ENCODE peak calls at places on chromosomes 5 and 9, in seven cellular contexts. K is GM23248; N is SJSA1; J is effector memory CD4-positive, alpha-beta T cell; P is H7; O is hepatocyte; C is tibial nerve. F is an unnamed sample.

GRCh38 chr9:87116492-87116891 is 169.2 kb upstream of the GAS1 start:
- DNase-seq in P (peak), K (no peak), C (no peak), O (no peak), J (no peak), N (no peak), F (no peak)

GRCh38 chr9:118929317-118929716 is 439.9 kb downstream of the BRINP1 start:
- DNase-seq in N (no peak), C (no peak), K (peak), J (no peak), P (no peak), O (no peak), F (peak)

GRCh38 chr5:135024956-135025729 is 8.9 kb downstream of the PITX1 start:
- DNase-seq in C (no peak), P (no peak), K (no peak), N (no peak), O (no peak), J (no peak), F (no peak)

GRCh38 chr5:36631161-36631560 is 24.8 kb downstream of the SLC1A3 start:
- DNase-seq in N (no peak), O (no peak), J (no peak), K (no peak), P (no peak), C (no peak), F (no peak)

GRCh38 chr5:45643051-45643450 is 53.1 kb downstream of the HCN1 start:
- DNase-seq in P (no peak), O (no peak), C (no peak), J (no peak), K (no peak), N (no peak), F (no peak)

GRCh38 chr9:85064811-85065371 is 395.4 kb downstream of the NTRK2 start:
- DNase-seq in O (no peak), K (no peak), C (no peak), P (no peak), N (no peak), J (no peak), F (peak)

GRCh38 chr5:55364537-55365055 is 56.8 kb downstream of the MTREX start:
- DNase-seq in J (no peak), O (no peak), C (no peak), K (no peak), N (no peak), P (no peak), F (no peak)

GRCh38 chr5:36060516-36060885 is 6.2 kb downstream of the UGT3A2 start:
- DNase-seq in J (no peak), C (no peak), O (no peak), N (peak), K (peak), P (no peak), F (no peak)

GRCh38 chr9:32351845-32352244 is 32.6 kb upstream of the ACO1 start:
- DNase-seq in N (no peak), O (no peak), J (no peak), K (peak), P (no peak), C (no peak), F (no peak)

GRCh38 chr5:139148306-139148705 is 49.9 kb downstream of the SIL1 start:
- DNase-seq in P (no peak), O (no peak), K (no peak), J (no peak), N (no peak), C (no peak), F (no peak)

GRCh38 chr9:129276486-129277260 is 98.6 kb upstream of the IER5L start:
- DNase-seq in C (no peak), K (no peak), J (no peak), N (no peak), P (peak), O (no peak), F (no peak)

GRCh38 chr9:16721972-16722371 is 148.5 kb downstream of the BNC2 start:
- DNase-seq in J (no peak), C (peak), N (peak), K (peak), P (no peak), O (peak), F (no peak)

GRCh38 chr5:17895296-17896058 is 261.2 kb downstream of the TAF11L14 start:
- DNase-seq in P (no peak), J (no peak), C (no peak), N (no peak), O (no peak), K (peak), F (no peak)

GRCh38 chr9:93654351-93654961 is 78.1 kb downstream of the PHF2 start:
- DNase-seq in K (no peak), P (no peak), C (no peak), J (no peak), O (no peak), N (no peak), F (no peak)

GRCh38 chr5:170144286-170145023 is 38.8 kb downstream of the FOXI1 start:
- DNase-seq in K (no peak), P (no peak), N (no peak), J (no peak), C (no peak), O (no peak), F (no peak)

GRCh38 chr5:143431789-143432188 is 28.3 kb upstream of the NR3C1 start:
- DNase-seq in O (no peak), P (no peak), C (no peak), K (no peak), N (no peak), J (no peak), F (no peak)

GRCh38 chr5:6573651-6574101 is 59.2 kb downstream of the NSUN2 start:
- DNase-seq in N (no peak), K (no peak), J (no peak), C (no peak), O (no peak), P (peak), F (no peak)

GRCh38 chr5:124580925-124581821 is 165.3 kb downstream of the ZNF608 start:
- DNase-seq in O (peak), J (no peak), K (no peak), C (no peak), P (peak), N (no peak), F (no peak)

GRCh38 chr5:20974423-20974822 is 986.4 kb upstream of the CDH18 start:
- DNase-seq in O (no peak), N (no peak), P (no peak), J (no peak), C (no peak), K (no peak), F (no peak)

GRCh38 chr9:24479696-24480095 is 66.0 kb downstream of the IZUMO3 start:
- DNase-seq in K (no peak), P (no peak), C (no peak), J (no peak), O (no peak), N (no peak), F (no peak)

GRCh38 chr9:2859776-2860379 is 16.0 kb upstream of the PUM3 start:
- DNase-seq in J (no peak), C (no peak), P (peak), O (peak), K (peak), N (no peak), F (no peak)

GRCh38 chr5:119328753-119329602 is 26.8 kb upstream of the TNFAIP8 start:
- DNase-seq in P (no peak), K (peak), J (peak), C (no peak), O (peak), N (peak), F (no peak)

GRCh38 chr5:165631235-165631634 is 2125.8 kb downstream of the MAT2B start:
- DNase-seq in O (no peak), N (no peak), P (no peak), J (no peak), C (no peak), K (no peak), F (no peak)

GRCh38 chr5:32651638-32652037 is 59.5 kb upstream of the NPR3 start:
- DNase-seq in J (no peak), K (no peak), N (no peak), C (no peak), O (no peak), P (no peak), F (no peak)

GRCh38 chr9:105413486-105414068 is 34.3 kb upstream of the FSD1L start:
- DNase-seq in K (peak), C (no peak), O (peak), N (peak), P (peak), J (no peak), F (no peak)

GRCh38 chr9:4489562-4489918 is 728 bp upstream of the SLC1A1 start:
- DNase-seq in C (no peak), P (peak), J (no peak), K (peak), O (peak), N (no peak), F (no peak)

GRCh38 chr5:169085656-169086055 is 215.3 kb downstream of the SLIT3 start:
- DNase-seq in P (no peak), K (peak), J (no peak), N (no peak), O (no peak), C (no peak), F (no peak)

GRCh38 chr5:116536279-116537161 is 38.1 kb downstream of the SEMA6A start:
- DNase-seq in K (no peak), P (no peak), N (no peak), O (peak), J (no peak), C (no peak), F (no peak)
- H3K4me3 ChIP-seq in K (no peak), P (no peak), N (no peak), O (no peak), J (no peak), C (no peak), F (peak)

GRCh38 chr5:109407913-109408312 is 1.9 kb downstream of the PJA2 start:
- DNase-seq in C (no peak), P (no peak), O (no peak), K (peak), J (no peak), N (peak), F (no peak)
- H3K4me3 ChIP-seq in C (peak), P (no peak), O (peak), K (peak), J (peak), N (peak), F (peak)

DNA sequence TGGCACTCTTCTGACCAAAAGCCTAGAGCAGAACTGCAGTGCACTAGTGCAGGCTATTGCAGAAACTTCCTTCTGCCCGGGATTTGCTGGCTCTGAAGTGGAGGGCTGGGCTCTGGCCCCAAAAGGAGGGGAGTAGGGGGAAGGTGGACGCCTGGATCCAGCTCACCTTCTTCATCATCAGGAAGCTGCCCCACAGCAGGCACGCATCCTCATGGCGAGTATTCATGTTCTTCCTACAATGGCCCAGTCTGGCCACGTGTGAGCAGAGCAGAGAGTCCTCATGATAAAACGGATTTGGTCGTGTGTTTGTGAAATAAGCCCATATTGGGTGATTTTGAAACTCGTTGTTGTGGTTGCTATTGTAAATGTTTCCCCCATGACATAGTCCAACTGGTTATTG is 8.2 kb upstream of the GLIPR2 start:
- DNase-seq in N (no peak), J (no peak), K (no peak), C (no peak), O (no peak), P (no peak), F (no peak)
- H3K4me3 ChIP-seq in N (no peak), J (no peak), K (no peak), C (no peak), O (no peak), P (no peak), F (no peak)

GRCh38 chr9:136777359-136777758 is 13.0 kb upstream of the LCN15 start:
- DNase-seq in J (no peak), O (no peak), P (no peak), K (no peak), N (no peak), C (no peak), F (no peak)
- H3K4me3 ChIP-seq in J (no peak), O (no peak), P (no peak), K (no peak), N (no peak), C (no peak), F (no peak)

GRCh38 chr5:154782812-154783592 is 27.8 kb downstream of the LARP1 start:
- DNase-seq in P (peak), C (no peak), N (no peak), K (no peak), J (no peak), O (no peak), F (no peak)

GRCh38 chr5:154782326-154782725 is 27.1 kb downstream of the LARP1 start:
- DNase-seq in P (peak), J (no peak), C (no peak), N (no peak), O (no peak), K (no peak), F (no peak)

GRCh38 chr5:154779105-154779504 is 23.9 kb downstream of the LARP1 start:
- DNase-seq in K (peak), N (no peak), O (peak), J (no peak), P (no peak), C (no peak), F (peak)

GRCh38 chr5:154778534-154778933 is 23.4 kb downstream of the LARP1 start:
- DNase-seq in J (no peak), O (no peak), N (no peak), K (no peak), C (no peak), P (no peak), F (no peak)

DNA sequence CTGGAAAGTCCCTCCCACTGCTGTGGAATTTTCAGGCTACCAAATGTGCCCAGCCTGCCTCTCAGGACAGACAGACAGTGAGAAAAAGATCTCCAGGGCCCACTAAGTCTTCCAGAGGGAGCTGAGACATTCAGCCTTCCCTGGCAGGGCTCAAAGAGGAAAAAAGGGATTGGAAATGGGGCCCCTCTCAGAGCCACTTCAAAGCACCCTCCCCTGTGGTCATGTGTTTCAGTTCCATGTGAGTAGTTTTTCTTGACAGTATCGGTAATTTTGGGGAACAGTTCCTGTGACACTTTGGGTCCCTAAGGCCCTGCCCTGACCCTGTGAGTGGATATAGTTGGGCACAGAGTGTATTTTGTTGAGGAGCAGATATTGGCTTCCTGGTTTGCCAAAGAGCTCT is 25.0 kb downstream of the LARP1 start:
- DNase-seq in K (no peak), N (no peak), J (no peak), C (no peak), P (no peak), O (no peak), F (no peak)
- H3K4me3 ChIP-seq in K (no peak), N (no peak), J (no peak), C (no peak), P (no peak), O (no peak), F (no peak)

DNA sequence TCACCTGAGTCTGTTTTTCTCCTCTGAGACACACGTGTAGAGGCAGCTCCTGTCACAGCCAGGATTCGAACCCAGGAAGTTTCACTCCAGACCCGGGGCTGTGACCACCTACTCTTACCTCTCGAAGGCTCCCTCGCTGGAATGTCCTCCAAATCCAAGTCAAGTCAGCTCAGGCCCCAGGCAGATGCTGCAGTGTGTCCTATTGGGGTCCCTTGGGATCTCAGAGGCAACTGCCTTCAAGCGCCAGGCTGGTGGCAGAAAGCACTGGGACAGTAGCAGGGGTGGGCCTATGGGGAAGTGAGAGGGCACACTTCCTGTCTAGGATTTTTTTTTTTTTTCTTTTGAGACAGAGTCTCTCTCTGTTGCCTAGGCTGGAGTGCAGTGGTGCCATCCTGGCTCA is 762 bp upstream of the ST6GALNAC4 start:
- DNase-seq in C (no peak), J (no peak), N (no peak), O (no peak), P (no peak), K (no peak), F (no peak)
- H3K4me3 ChIP-seq in C (no peak), J (peak), N (no peak), O (no peak), P (no peak), K (no peak), F (no peak)

GRCh38 chr9:116953271-116953670 is 266.2 kb downstream of the TRIM32 start:
- DNase-seq in J (no peak), N (no peak), K (no peak), P (no peak), C (no peak), O (no peak), F (no peak)

GRCh38 chr9:116945817-116946216 is 258.7 kb downstream of the TRIM32 start:
- DNase-seq in J (no peak), K (no peak), P (no peak), O (no peak), C (no peak), N (no peak), F (no peak)

GRCh38 chr9:116952434-116952805 is 265.3 kb downstream of the TRIM32 start:
- DNase-seq in P (no peak), N (no peak), C (no peak), O (no peak), J (no peak), K (no peak), F (no peak)

DNA sequence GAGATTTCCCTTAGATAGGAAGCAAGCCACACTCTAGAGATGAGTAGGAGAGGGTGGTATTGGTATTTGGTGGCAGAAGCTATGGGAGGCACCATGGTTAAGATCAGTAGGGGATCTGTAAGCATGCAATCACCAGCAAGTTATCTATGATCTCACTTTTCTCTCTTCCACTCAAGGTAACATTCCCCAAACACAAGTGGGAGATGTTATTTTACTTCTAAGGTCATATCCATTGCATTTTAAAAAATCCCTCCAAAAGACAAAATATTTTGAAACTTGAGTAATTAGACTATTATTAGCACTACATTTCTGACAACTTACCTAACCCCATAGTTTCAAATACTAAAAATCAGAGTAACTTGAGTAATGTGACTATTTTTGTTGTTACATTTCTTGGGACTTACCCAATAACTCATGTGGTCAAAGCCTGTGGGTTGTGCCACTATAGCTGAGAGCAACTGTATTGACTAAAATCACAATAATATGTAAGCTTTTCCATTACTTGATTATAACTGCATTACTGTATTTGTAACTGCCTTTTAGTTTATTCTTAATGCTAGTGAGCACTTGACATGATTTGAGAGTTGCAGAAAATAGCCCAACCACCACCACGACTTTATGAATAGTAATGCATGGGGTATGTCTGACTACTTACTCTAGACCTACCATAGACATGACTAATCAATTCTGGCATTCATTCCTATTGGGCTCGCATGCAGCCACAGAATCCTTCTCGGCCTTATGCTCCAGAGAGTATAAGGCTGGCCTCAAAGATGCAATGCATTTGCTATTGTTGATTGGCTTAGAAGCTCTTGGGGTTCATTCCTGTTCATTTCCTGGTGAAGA is 264.7 kb downstream of the TRIM32 start:
- DNase-seq in N (peak), J (no peak), P (no peak), K (peak), C (no peak), O (no peak), F (peak)
- H3K4me3 ChIP-seq in N (no peak), J (no peak), P (no peak), K (no peak), C (no peak), O (no peak), F (no peak)

GRCh38 chr9:114139061-114139460 is 16.3 kb upstream of the COL27A1 start:
- DNase-seq in N (no peak), K (no peak), P (no peak), O (no peak), C (no peak), J (no peak), F (no peak)

GRCh38 chr9:114138537-114138936 is 16.8 kb upstream of the COL27A1 start:
- DNase-seq in P (peak), N (no peak), J (no peak), C (no peak), O (peak), K (peak), F (no peak)

GRCh38 chr9:114141553-114142548 is 13.5 kb upstream of the COL27A1 start:
- DNase-seq in K (peak), J (no peak), P (no peak), O (peak), N (no peak), C (no peak), F (no peak)

GRCh38 chr9:114140850-114141249 is 14.5 kb upstream of the COL27A1 start:
- DNase-seq in N (no peak), K (no peak), O (no peak), J (no peak), P (no peak), C (no peak), F (no peak)

GRCh38 chr9:114140401-114140800 is 14.9 kb upstream of the COL27A1 start:
- DNase-seq in J (no peak), C (no peak), N (no peak), K (no peak), O (no peak), P (no peak), F (no peak)
- H3K4me3 ChIP-seq in J (no peak), C (no peak), N (no peak), K (no peak), O (no peak), P (no peak), F (no peak)

F was measured in epithelial cell of proximal tubule.